ENCODE peak calls at places on chromosome 20, in nine cellular contexts. I is neural progenitor cell, N is hepatocyte, P is ovary, F is keratinocyte, L is endodermal cell, H is heart left ventricle, E is colonic mucosa, O is brain microvascular endothelial cell. J is an unnamed sample. For H3K27me3, the result is how much of the 10 kb centered on the place peaks cover.

GRCh38 chr20:36399969-36400545 is 93.9 kb downstream of the DLGAP4 start:
- DNase-seq in I (no peak), N (no peak), F (no peak), E (no peak), P (no peak), L (no peak), O (no peak), H (no peak), J (no peak)

GRCh38 chr20:47334022-47334551 is 22.4 kb downstream of the ZMYND8 start:
- DNase-seq in I (no peak), L (no peak), P (no peak), F (peak), H (no peak), E (no peak), N (peak), O (peak), J (peak)

GRCh38 chr20:18092890-18093289 is 35.2 kb upstream of the OVOL2 start:
- DNase-seq in I (no peak), N (no peak), P (no peak), O (no peak), E (no peak), F (no peak), L (peak), H (no peak), J (no peak)

GRCh38 chr20:47318027-47318595 is 38.4 kb downstream of the ZMYND8 start:
- DNase-seq in I (peak), H (no peak), E (peak), O (peak), N (no peak), F (peak), L (peak), P (peak), J (peak)

GRCh38 chr20:35120012-35120701 is 27.0 kb downstream of the EDEM2 start:
- DNase-seq in O (peak), L (no peak), N (no peak), I (no peak), H (no peak), F (no peak), P (no peak), E (no peak), J (no peak)

GRCh38 chr20:4217349-4217761 is 202.0 kb upstream of the RNF24 start:
- DNase-seq in I (peak), O (no peak), P (no peak), F (no peak), N (peak), E (peak), L (peak), H (no peak), J (no peak)

GRCh38 chr20:4740774-4741431 is 19.2 kb downstream of the PRND start:
- DNase-seq in E (peak), I (peak), F (no peak), O (peak), P (no peak), L (peak), N (peak), H (no peak), J (no peak)

GRCh38 chr20:32521780-32522524 is 63.2 kb downstream of the NOL4L start:
- DNase-seq in F (no peak), H (peak), L (peak), E (peak), I (peak), O (peak), P (peak), N (peak), J (peak)

GRCh38 chr20:61015602-61016001 is 236.5 kb upstream of the CDH4 start:
- DNase-seq in F (no peak), E (no peak), L (no peak), N (no peak), O (no peak), I (no peak), H (no peak), P (no peak), J (no peak)

GRCh38 chr20:36887779-36888133 is 11.8 kb downstream of the TLDC2 start:
- DNase-seq in P (no peak), I (peak), F (no peak), H (no peak), E (no peak), O (no peak), N (no peak), L (peak), J (no peak)

GRCh38 chr20:51116765-51117686 is 94.1 kb upstream of the KCNG1 start:
- DNase-seq in E (no peak), N (no peak), P (peak), H (no peak), L (no peak), F (no peak), O (no peak), I (no peak), J (no peak)

DNA sequence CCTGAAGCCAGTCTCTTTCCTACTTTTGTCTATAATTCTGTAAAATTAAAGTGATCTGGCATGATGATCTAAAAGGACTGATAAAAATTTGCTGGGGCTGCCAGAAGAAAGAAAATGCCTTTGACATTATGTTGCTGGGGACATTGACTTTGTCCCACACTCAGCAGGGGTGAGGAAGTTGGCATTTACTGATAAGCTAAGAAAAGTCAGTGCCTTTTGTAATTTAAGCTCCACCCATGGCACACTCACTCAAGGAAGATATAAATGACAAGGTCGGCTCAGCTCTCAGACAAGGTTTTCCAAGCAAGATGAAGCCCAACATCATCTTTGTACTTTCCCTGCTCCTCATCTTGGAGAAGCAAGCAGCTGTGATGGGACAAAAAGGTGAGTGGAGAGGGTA is at the start of gene SEMG1:
- DNase-seq in O (no peak), F (no peak), H (no peak), L (no peak), P (no peak), N (no peak), E (peak), I (no peak), J (no peak)
- H3K27me3 ChIP-seq in O (under half), F (under half), H (under half), L (under half), P (under half), N (under half), E (under half), I (under half), J (under half)

GRCh38 chr20:49517509-49518100 is 35.1 kb upstream of the KCNB1 start:
- DNase-seq in I (no peak), H (no peak), E (no peak), O (no peak), P (no peak), N (no peak), L (no peak), F (no peak), J (no peak)

GRCh38 chr20:49513009-49513408 is 30.5 kb upstream of the KCNB1 start:
- DNase-seq in E (no peak), L (no peak), P (no peak), O (no peak), I (no peak), H (no peak), N (no peak), F (no peak), J (no peak)

GRCh38 chr20:49516916-49517315 is 34.4 kb upstream of the KCNB1 start:
- DNase-seq in P (no peak), H (no peak), O (no peak), I (no peak), L (no peak), N (no peak), F (no peak), E (no peak), J (no peak)

GRCh38 chr20:49513531-49513930 is 31.1 kb upstream of the KCNB1 start:
- DNase-seq in F (no peak), P (no peak), E (no peak), N (no peak), I (no peak), H (no peak), L (no peak), O (no peak), J (no peak)

DNA sequence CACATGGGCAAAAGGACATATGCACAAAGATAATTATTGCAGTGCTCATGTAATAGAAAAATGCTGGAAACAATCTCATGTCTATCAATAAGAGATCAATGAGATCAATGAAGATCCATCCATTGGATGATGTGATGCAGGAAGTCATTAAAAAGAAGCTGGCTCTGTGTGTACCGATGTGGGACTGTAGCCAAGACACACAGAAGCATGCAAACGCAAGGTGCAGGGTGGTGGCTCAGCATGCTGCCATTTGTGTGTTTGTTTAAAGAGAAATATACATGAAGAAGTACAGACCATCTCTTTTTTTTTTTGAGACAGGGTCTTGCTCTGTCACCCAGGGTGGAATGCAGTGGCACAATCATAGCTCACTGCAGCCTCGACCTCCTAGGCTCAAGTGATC is 33.1 kb upstream of the KCNB1 start:
- DNase-seq in E (no peak), F (no peak), P (no peak), O (no peak), L (no peak), N (no peak), I (no peak), H (no peak), J (no peak)
- H3K27me3 ChIP-seq in E (under half), F (under half), P (under half), O (under half), L (under half), N (under half), I (under half), H (under half), J (under half)

GRCh38 chr20:25088267-25088666 is 6.3 kb upstream of the VSX1 start:
- DNase-seq in E (no peak), P (no peak), N (no peak), F (no peak), H (no peak), L (no peak), I (no peak), O (no peak), J (no peak)
- H3K27me3 ChIP-seq in E (under half), P (under half), N (under half), F (half or more), H (half or more), L (half or more), I (half or more), O (under half), J (under half)

GRCh38 chr20:62828551-62829230 is 11.8 kb downstream of the COL9A3 start:
- DNase-seq in L (peak), E (no peak), F (no peak), N (no peak), P (peak), H (no peak), O (no peak), I (no peak), J (no peak)
- H3K27me3 ChIP-seq in L (under half), E (under half), F (under half), N (under half), P (under half), H (under half), O (under half), I (under half), J (under half)

GRCh38 chr20:62615750-62616251 is 26.5 kb upstream of the SLCO4A1 start:
- DNase-seq in E (no peak), I (no peak), N (no peak), L (no peak), O (no peak), F (no peak), P (no peak), H (peak), J (no peak)
- H3K27me3 ChIP-seq in E (under half), I (under half), N (under half), L (under half), O (under half), F (under half), P (under half), H (under half), J (under half)

DNA sequence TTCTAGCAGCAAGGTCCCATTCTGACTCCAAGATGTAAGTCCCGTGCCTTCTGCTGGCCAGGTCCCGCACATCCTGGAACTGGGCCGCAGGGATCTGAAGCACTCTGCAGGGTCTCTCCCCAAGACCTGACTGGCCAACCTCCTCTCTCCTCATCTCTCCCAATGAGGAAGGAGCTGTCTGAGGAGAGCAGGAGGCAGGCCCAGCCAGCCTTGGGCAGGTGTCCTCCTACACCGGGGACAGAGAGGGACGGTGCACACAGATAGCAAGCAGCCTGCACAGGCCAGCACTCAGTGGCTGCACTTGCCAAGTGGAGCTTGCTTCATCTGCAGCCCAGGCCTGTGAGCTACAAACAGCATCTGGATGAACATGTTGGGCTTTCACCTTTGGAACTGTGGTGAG is 76.8 kb upstream of the CD93 start:
- DNase-seq in N (no peak), O (no peak), E (peak), L (peak), H (no peak), P (no peak), I (no peak), F (no peak), J (no peak)
- H3K27me3 ChIP-seq in N (under half), O (under half), E (under half), L (under half), H (under half), P (under half), I (under half), F (under half), J (under half)

GRCh38 chr20:64177420-64177783 is 13.2 kb downstream of the MYT1 start:
- DNase-seq in F (no peak), E (no peak), P (no peak), O (no peak), I (no peak), L (no peak), H (no peak), N (no peak), J (no peak)
- H3K27me3 ChIP-seq in F (under half), E (under half), P (under half), O (under half), I (under half), L (under half), H (under half), N (under half), J (under half)

DNA sequence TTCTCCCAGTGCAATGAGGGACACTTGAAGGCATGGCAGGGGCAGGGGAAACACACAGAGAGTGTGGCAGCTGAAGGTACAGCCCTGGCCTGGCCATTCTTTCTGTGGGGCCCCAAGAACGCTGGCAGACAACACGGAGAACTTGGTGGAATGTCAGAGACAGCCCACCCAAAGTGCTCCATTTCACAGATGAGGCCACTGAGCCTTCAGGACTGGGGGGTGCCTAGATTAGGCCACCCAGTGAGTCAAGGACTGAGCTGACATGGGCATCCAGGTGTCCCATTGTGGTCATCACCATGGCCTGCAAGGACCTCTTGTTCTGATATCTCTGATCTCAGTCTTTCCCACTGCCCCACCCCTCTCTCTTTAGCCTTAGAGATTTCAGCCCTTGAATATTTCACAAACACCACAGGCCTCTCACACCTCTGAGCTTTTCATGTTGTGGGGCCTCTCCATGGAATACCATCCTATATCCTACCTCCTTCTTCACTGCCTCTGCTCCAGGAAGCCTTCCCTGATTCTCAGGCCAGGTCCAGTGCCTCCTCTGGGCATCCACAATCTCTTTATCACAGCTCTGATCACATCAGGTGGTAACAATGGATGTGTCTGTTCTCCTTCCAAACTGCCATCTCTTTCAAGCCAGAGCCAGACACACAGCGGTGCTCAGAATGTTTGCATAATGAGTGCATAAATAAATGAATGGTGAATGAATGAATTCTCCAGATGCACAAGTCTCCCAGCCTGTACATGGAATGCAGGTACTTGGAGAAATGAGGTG is 2.0 kb upstream of the RSPO4 start:
- DNase-seq in L (peak), P (no peak), O (no peak), E (no peak), F (no peak), H (no peak), I (no peak), N (no peak), J (no peak)
- H3K27me3 ChIP-seq in L (under half), P (under half), O (under half), E (under half), F (under half), H (half or more), I (under half), N (under half), J (half or more)

DNA sequence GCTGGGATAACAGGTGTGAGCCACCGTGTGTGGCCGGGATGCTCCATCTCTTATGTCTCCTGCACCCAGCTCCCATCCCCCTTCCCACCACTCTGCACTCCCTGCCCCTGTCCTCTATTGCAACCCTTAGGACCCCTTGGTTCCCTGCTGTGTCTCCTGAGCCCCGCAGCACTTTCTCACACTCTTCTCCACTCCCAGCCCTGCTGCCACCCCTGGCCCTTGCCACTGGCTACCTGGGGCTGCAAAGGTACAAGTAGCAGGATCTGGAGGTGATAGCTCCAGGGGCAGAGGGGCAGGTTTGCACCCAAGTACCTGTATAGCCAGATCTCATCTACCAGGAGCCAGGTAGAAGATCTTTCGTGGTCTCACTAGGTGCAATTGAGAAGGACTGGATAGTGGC is 6.6 kb upstream of the CPXM1 start:
- DNase-seq in E (no peak), I (no peak), N (no peak), H (no peak), F (no peak), O (no peak), L (no peak), P (no peak), J (no peak)
- H3K27me3 ChIP-seq in E (under half), I (half or more), N (half or more), H (half or more), F (half or more), O (under half), L (half or more), P (under half), J (half or more)